ENCODE peak calls at places on chromosomes 7 and 10, in four cellular contexts. W is Calu3, Q is WTC11, F is EL. R is an unnamed sample.

GRCh38 chr10:119116326-119116951 is 12.5 kb downstream of the DENND10 start:
- DNase-seq in F (no peak), W (no peak), Q (no peak), R (no peak)

GRCh38 chr7:27992755-27993478 is 187.7 kb downstream of the JAZF1 start:
- DNase-seq in Q (no peak), W (no peak), F (no peak), R (no peak)

GRCh38 chr7:134920026-134920758 is 66.1 kb upstream of the AGBL3 start:
- DNase-seq in F (peak), Q (no peak), W (no peak), R (no peak)

GRCh38 chr7:82605247-82605864 is 161.8 kb upstream of the CACNA2D1 start:
- DNase-seq in F (peak), Q (no peak), W (peak), R (no peak)

GRCh38 chr7:25926009-25926408 is 226.0 kb upstream of the NFE2L3 start:
- DNase-seq in W (peak), F (no peak), Q (no peak), R (no peak)

GRCh38 chr7:94297397-94297838 is 97.3 kb upstream of the COL1A2 start:
- DNase-seq in F (peak), W (no peak), Q (no peak), R (no peak)

GRCh38 chr7:57414852-57415251 is 35.1 kb upstream of the ZNF716 start:
- DNase-seq in F (no peak), Q (no peak), W (no peak), R (no peak)

GRCh38 chr10:70749756-70750155 is 35.4 kb downstream of the TBATA start:
- DNase-seq in F (no peak), W (no peak), Q (no peak), R (no peak)

GRCh38 chr10:71671983-71672535 is 47.5 kb downstream of the C10orf105 start:
- DNase-seq in Q (no peak), F (no peak), W (no peak), R (no peak)

GRCh38 chr10:44850356-44850934 is 60.7 kb upstream of the TMEM72 start:
- DNase-seq in W (no peak), F (no peak), Q (no peak), R (no peak)

GRCh38 chr10:15719062-15719898 is 442 bp downstream of the ITGA8 start:
- DNase-seq in F (peak), Q (peak), W (no peak), R (no peak)